ENCODE peak calls at places on chromosomes 1 and 21, in six cellular contexts. K, E, A, P, X and B are unnamed samples.

GRCh38 chr1:14850563-14850962 is 252.1 kb downstream of the KAZN start:
- DNase-seq in E (peak; percentile 9), K (no peak), A (peak; percentile 55), X (no peak), P (peak; percentile 8), B (peak; percentile 28)

GRCh38 chr21:27246741-27247140 is 279.9 kb upstream of the ADAMTS5 start:
- DNase-seq in K (no peak), A (no peak), P (peak; percentile 35), E (no peak), X (no peak), B (no peak)

GRCh38 chr1:110672001-110672752 is 2.6 kb downstream of the KCNA3 start:
- DNase-seq in A (peak; percentile 22), K (no peak), P (peak; percentile 57), X (peak; percentile 67), E (no peak), B (no peak)

GRCh38 chr1:93635614-93636543 is 45.8 kb downstream of the BCAR3 start:
- DNase-seq in E (no peak), K (peak; percentile 33), A (no peak), X (no peak), P (no peak), B (no peak)

GRCh38 chr1:43074244-43074643 is 97.8 kb downstream of the EBNA1BP2 start:
- DNase-seq in P (no peak), K (no peak), X (no peak), A (no peak), E (peak; percentile 35), B (no peak)

GRCh38 chr1:110816945-110817344 is 56.0 kb upstream of the CD53 start:
- DNase-seq in A (no peak), E (no peak), P (no peak), K (no peak), X (no peak), B (no peak)

GRCh38 chr1:237040823-237041222 is 1.2 kb upstream of the RYR2 start:
- DNase-seq in E (no peak), A (no peak), X (no peak), P (no peak), K (no peak), B (no peak)

GRCh38 chr1:75130865-75131592 is 3.2 kb upstream of the LHX8 start:
- DNase-seq in X (no peak), K (no peak), A (no peak), E (no peak), P (no peak), B (no peak)

GRCh38 chr1:205632374-205633169 is 761 bp upstream of the ELK4 start:
- DNase-seq in E (no peak), K (no peak), P (no peak), X (no peak), A (no peak), B (no peak)

GRCh38 chr1:177229781-177230180 is 59.0 kb downstream of the BRINP2 start:
- DNase-seq in E (no peak), P (no peak), K (no peak), A (no peak), X (no peak), B (no peak)

DNA sequence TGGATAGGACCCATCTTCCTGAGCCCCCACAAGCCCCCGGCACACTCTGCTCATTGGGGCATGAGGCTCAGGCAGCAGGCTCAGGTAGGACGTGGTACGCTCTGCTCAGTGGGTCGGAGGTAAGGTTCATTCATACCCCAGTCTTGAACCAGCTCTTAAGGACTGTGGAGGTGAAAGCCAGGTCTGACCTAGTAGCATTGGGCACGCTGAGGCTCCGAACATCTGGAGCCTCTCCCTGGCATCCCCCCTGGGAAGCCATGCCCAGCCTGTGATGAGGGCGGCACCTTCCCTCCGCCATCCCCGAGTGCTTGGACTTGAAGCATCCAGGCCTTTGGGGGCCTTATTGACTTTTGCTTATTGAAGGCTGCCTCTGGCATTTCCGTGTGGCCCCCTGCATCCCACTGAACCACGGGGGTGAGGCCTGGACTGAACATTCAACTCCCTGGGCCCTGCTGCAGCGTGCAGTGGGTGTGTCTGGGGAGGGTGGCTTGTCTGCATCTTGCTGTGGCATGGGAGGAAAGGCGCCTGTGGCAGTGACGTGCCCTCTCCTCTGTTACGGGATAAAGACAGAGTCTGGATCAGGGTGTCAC is 50.0 kb downstream of the FAAP20 start:
- DNase-seq in K (no peak), A (no peak), X (no peak), E (no peak), P (no peak), B (no peak)
- H3K4me1 ChIP-seq in K (peaks cover 5% of the 10 kb centered on the region), A (peaks cover 3% of the 10 kb centered on the region), X (no peaks in the 10 kb centered on the region), E (peaks cover 7% of the 10 kb centered on the region), P (peaks cover 2% of the 10 kb centered on the region), B (no peaks in the 10 kb centered on the region)

DNA sequence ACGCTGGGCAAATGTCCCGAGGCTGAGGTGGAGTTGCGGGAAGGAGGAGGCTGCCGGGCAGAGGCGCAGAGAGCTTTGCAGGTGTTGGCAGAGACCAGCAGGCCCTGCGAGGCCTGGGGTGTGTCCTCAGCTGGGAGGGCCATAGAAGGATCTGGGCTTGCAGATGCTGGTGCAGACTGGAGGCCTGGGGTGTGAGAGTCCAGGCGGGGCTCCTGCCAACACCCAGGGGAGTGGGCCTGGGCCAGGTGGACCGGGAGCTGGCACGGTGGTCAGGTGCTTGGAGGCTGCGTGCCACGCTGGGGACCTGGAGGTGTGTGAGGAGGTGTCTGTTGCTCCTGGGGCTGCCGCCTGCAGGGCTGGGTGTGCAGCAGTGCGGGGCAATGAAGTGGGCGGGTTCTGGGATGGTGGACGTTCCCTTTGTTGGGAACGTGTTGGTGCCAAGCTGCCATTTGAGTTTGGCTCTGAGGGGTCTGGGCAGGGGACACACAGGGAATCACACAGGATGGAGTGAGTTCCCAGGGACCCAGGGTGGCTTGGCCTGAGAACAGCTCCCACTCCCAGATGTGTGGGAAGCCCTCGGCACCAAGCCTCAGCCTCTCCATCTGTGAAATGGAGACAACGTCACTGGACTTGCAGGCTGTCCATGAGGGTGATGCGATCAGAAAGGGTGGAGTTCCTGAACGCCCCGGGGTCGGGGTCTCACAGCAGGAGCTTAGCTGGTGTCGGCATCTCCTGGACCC is 39.9 kb upstream of the POFUT2 start:
- DNase-seq in K (no peak), A (no peak), P (no peak), E (no peak), X (no peak), B (no peak)
- H3K4me1 ChIP-seq in K (peaks cover 31% of the 10 kb centered on the region), A (peaks cover 65% of the 10 kb centered on the region), P (peaks cover 20% of the 10 kb centered on the region), E (peaks cover 87% of the 10 kb centered on the region), X (no peaks in the 10 kb centered on the region), B (peaks cover 12% of the 10 kb centered on the region)

DNA sequence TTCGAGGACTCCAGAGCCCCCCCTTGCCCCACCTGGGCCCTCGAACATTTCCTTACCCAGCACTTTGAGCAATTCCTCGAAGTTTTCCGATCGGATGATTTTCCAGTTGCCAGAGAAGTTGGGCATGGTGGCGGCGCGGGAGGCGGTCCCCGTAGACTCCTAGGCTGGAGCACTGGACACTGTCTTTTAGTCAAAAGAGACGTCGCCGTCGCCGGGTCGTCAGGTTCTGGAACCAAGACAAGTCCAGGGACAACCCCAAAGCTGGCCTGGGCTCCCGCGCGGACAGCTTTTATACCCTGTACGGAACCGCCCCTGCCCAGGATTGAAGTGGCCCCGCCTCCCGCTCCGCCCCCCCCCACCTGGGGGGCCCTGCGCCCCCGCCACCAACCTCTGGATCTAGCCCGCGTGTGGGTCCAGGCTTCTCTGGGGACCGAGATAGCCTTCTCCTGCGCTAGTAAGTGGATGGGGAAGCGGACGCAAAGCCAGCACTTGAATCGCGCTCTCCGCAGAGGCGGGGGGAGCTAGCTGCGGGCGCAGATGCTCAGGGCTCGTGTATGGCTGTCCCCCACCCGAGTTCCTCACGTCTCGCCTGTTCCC is at the start of gene CRABP2:
- DNase-seq in P (peak; percentile 56), K (no peak), A (no peak), E (no peak), X (no peak), B (no peak)
- H3K4me1 ChIP-seq in P (peaks cover 39% of the 10 kb centered on the region), K (peaks cover 45% of the 10 kb centered on the region), A (peaks cover 36% of the 10 kb centered on the region), E (peaks cover 55% of the 10 kb centered on the region), X (peaks cover 28% of the 10 kb centered on the region), B (peaks cover 56% of the 10 kb centered on the region)

DNA sequence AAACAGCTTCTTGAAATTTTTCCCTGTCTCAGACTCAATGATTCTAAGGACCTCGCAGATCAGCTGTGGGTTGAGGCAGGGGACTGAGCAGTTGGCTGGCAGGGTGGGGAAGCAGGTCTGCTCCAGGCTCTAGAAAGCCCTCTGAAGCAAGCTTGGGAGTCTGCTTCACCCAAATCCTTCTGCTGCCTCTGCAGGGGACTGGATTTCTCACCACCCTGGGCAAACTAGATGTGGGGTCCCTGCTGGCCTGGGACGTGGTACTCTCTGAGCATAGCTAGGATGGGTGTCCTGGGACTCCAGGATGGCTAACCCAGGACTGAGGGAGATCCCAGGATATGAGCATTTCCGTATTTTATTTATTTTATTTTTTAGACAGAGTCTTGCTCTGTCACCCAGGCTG is 89.3 kb downstream of the LAMC2 start:
- DNase-seq in P (no peak), E (no peak), K (no peak), A (no peak), X (no peak), B (peak; percentile 8)
- H3K4me1 ChIP-seq in P (peaks cover 33% of the 10 kb centered on the region), E (peaks cover 27% of the 10 kb centered on the region), K (peaks cover 42% of the 10 kb centered on the region), A (no peaks in the 10 kb centered on the region), X (no peaks in the 10 kb centered on the region), B (no peaks in the 10 kb centered on the region)

DNA sequence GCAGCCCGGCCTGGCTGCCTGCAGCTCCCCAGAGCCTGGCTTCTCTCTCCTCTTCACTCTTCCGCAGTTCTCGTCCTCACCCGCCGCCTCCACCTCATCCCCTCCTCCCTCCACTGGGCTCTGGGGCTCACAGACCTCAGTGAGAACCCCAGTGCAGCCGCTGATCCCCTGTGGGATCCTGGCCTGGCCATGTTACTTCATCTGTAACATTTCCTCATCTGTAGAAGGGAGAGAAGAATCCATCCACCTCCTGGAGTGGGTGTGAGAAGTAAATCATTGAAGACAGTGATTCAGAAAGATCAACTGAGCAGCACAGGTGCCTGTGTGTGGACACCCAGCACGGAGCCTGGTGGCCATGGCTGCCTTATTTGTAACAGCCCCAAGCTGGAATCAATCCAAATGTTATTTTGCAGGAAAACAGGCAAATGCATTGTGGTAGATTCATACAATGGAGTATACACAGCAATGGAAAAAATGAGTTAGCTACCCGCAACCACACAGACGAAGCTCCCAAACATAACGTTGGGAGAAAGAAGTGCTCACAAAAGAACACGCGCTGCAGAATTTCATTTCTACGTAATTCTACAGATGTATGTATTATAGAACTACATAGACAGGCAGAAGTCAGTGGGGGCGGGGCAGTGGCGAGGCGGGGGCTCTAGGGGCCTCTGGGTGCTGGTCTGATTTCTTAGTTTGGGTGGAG is 8.7 kb downstream of the LAPTM5 start:
- DNase-seq in E (no peak), K (no peak), A (no peak), P (no peak), X (no peak), B (no peak)
- H3K4me1 ChIP-seq in E (peaks cover 9% of the 10 kb centered on the region), K (no peaks in the 10 kb centered on the region), A (peaks cover 55% of the 10 kb centered on the region), P (no peaks in the 10 kb centered on the region), X (peaks cover 79% of the 10 kb centered on the region), B (peaks cover 34% of the 10 kb centered on the region)